ENCODE peak calls at places on chromosome 12, in six cellular contexts. Q, O, Y, U, N and I are unnamed samples.

GRCh38 chr12:49019435-49020317 is 1.1 kb upstream of the PRKAG1 start:
- DNase-seq in N (peak), U (no peak), O (peak), Q (peak), Y (no peak), I (no peak)

GRCh38 chr12:116818341-116818856 is 62.8 kb downstream of the HRK start:
- DNase-seq in U (no peak), Q (no peak), Y (no peak), N (no peak), O (peak), I (no peak)

GRCh38 chr12:123109319-123109772 is 41.5 kb downstream of the PITPNM2 start:
- DNase-seq in O (no peak), U (no peak), N (no peak), Y (no peak), Q (peak), I (no peak)

GRCh38 chr12:33795536-33795935 is 226.8 kb upstream of the ALG10 start:
- DNase-seq in N (no peak), U (no peak), O (no peak), Y (no peak), Q (peak), I (no peak)

GRCh38 chr12:116156614-116157013 is 120.9 kb downstream of the MED13L start:
- DNase-seq in U (no peak), N (no peak), Y (no peak), Q (no peak), O (no peak), I (no peak)

GRCh38 chr12:3002636-3003035 is 43.4 kb downstream of the TEAD4 start:
- DNase-seq in N (no peak), Q (no peak), Y (no peak), U (no peak), O (no peak), I (no peak)

GRCh38 chr12:58966939-58967338 is 46.6 kb upstream of the LRIG3 start:
- DNase-seq in Q (peak), U (no peak), N (no peak), Y (no peak), O (no peak), I (no peak)

GRCh38 chr12:59929091-59929490 is 333.3 kb downstream of the SLC16A7 start:
- DNase-seq in U (peak), Q (peak), O (no peak), N (no peak), Y (no peak), I (no peak)

GRCh38 chr12:106078358-106079025 is 60.3 kb downstream of the NUAK1 start:
- DNase-seq in Y (no peak), Q (peak), O (peak), U (no peak), N (no peak), I (peak)

GRCh38 chr12:72543777-72544467 is 271.8 kb downstream of the TRHDE start:
- DNase-seq in Y (no peak), Q (no peak), O (no peak), U (no peak), N (no peak), I (no peak)

GRCh38 chr12:7093892-7094291 is 1.6 kb upstream of the C1R start:
- DNase-seq in O (peak), Y (peak), Q (no peak), U (no peak), N (no peak), I (no peak)

GRCh38 chr12:92506460-92506859 is 196.3 kb upstream of the PLEKHG7 start:
- DNase-seq in N (no peak), Q (no peak), O (no peak), U (no peak), Y (no peak), I (no peak)

GRCh38 chr12:10025236-10025635 is 5.2 kb upstream of the CLEC9A start:
- DNase-seq in U (no peak), N (no peak), Y (no peak), Q (no peak), O (no peak), I (no peak)

GRCh38 chr12:122308811-122309210 is 42.5 kb upstream of the VPS33A start:
- DNase-seq in Q (peak), U (no peak), Y (no peak), N (no peak), O (no peak), I (no peak)

GRCh38 chr12:10968765-10969456 is 17.8 kb downstream of the TAS2R50 start:
- DNase-seq in N (no peak), O (peak), Y (peak), U (peak), Q (peak), I (peak)

GRCh38 chr12:47920913-47921312 is 16.1 kb upstream of the VDR start:
- DNase-seq in Y (no peak), U (no peak), O (no peak), Q (no peak), N (no peak), I (no peak)

GRCh38 chr12:82350161-82350560 is 8.0 kb downstream of the CCDC59 start:
- DNase-seq in N (no peak), O (no peak), Y (no peak), U (no peak), Q (no peak), I (no peak)

GRCh38 chr12:94150483-94151225 is 2.3 kb downstream of the PLXNC1 start:
- DNase-seq in Y (no peak), N (peak), O (no peak), U (no peak), Q (no peak), I (no peak)

GRCh38 chr12:127760996-127761395 is 506.0 kb upstream of the TMEM132C start:
- DNase-seq in U (no peak), Q (no peak), Y (no peak), O (no peak), N (no peak), I (no peak)

GRCh38 chr12:106956048-106956935 is 585 bp downstream of the TMEM263 start:
- DNase-seq in U (peak), Q (peak), N (peak), O (peak), Y (peak), I (peak)

GRCh38 chr12:14384783-14385638 is 19.5 kb downstream of the ATF7IP start:
- DNase-seq in Q (peak), N (peak), Y (no peak), U (peak), O (peak), I (peak)

GRCh38 chr12:49121047-49121696 is 10.0 kb downstream of the TUBA1B start:
- DNase-seq in U (peak), Q (peak), N (peak), Y (no peak), O (peak), I (no peak)

GRCh38 chr12:32091696-32092095 is 15.0 kb upstream of the BICD1 start:
- DNase-seq in O (no peak), Q (no peak), Y (no peak), U (no peak), N (no peak), I (no peak)

GRCh38 chr12:41745593-41745992 is 399.1 kb downstream of the GXYLT1 start:
- DNase-seq in O (no peak), U (no peak), N (no peak), Y (no peak), Q (no peak), I (no peak)

GRCh38 chr12:30153981-30154380 is 370.2 kb upstream of the TMTC1 start:
- DNase-seq in U (no peak), O (no peak), Y (no peak), Q (no peak), N (no peak), I (no peak)

GRCh38 chr12:93451423-93452158 is 9.8 kb upstream of the UBE2N start:
- DNase-seq in Y (no peak), Q (no peak), N (no peak), O (no peak), U (no peak), I (no peak)

GRCh38 chr12:97640826-97641225 is 178.2 kb downstream of the RMST start:
- DNase-seq in N (no peak), Y (no peak), Q (no peak), O (no peak), U (no peak), I (no peak)

GRCh38 chr12:5718680-5719079 is 226.4 kb downstream of the ANO2 start:
- DNase-seq in O (no peak), U (no peak), Q (no peak), N (no peak), Y (no peak), I (no peak)

GRCh38 chr12:91194500-91194899 is 11.9 kb upstream of the DCN start:
- DNase-seq in Y (no peak), Q (peak), U (no peak), O (no peak), N (no peak), I (no peak)

GRCh38 chr12:2894961-2895360 is 4.3 kb downstream of the TULP3 start:
- DNase-seq in U (no peak), Q (no peak), N (no peak), O (no peak), Y (no peak), I (no peak)

GRCh38 chr12:46661161-46661845 is 164.5 kb downstream of the SLC38A4 start:
- DNase-seq in N (peak), O (peak), Y (no peak), U (peak), Q (peak), I (peak)

GRCh38 chr12:26188132-26188531 is 7.2 kb upstream of the SSPN start:
- DNase-seq in O (no peak), Q (peak), Y (no peak), U (peak), N (no peak), I (peak)

GRCh38 chr12:24742378-24742777 is 206.5 kb downstream of the BCAT1 start:
- DNase-seq in O (peak), N (no peak), Y (no peak), Q (no peak), U (no peak), I (no peak)

GRCh38 chr12:38386238-38386985 is 69.8 kb downstream of the ALG10B start:
- DNase-seq in O (no peak), Q (no peak), Y (no peak), N (no peak), U (no peak), I (no peak)

GRCh38 chr12:86513206-86513605 is 257.0 kb upstream of the MGAT4C start:
- DNase-seq in U (peak), Q (no peak), N (no peak), Y (no peak), O (no peak), I (no peak)

GRCh38 chr12:41959271-41959670 is 185.4 kb downstream of the GXYLT1 start:
- DNase-seq in Y (no peak), Q (no peak), N (no peak), O (no peak), U (no peak), I (no peak)

GRCh38 chr12:76250256-76250655 is 98.0 kb downstream of the BBS10 start:
- DNase-seq in N (no peak), Q (no peak), Y (no peak), U (no peak), O (no peak), I (no peak)

GRCh38 chr12:54217774-54218221 is 29.0 kb upstream of the SMUG1 start:
- DNase-seq in N (peak), Q (no peak), U (no peak), O (no peak), Y (no peak), I (no peak)

GRCh38 chr12:53726342-53726741 is 910 bp downstream of the CALCOCO1 start:
- DNase-seq in Y (no peak), U (no peak), O (no peak), N (no peak), Q (no peak), I (no peak)

GRCh38 chr12:1616233-1617066 is 12.6 kb upstream of the WNT5B start:
- DNase-seq in N (no peak), U (no peak), O (no peak), Y (peak), Q (no peak), I (peak)

GRCh38 chr12:20477691-20478090 is 109.4 kb downstream of the PDE3A start:
- DNase-seq in U (no peak), Y (no peak), N (no peak), O (no peak), Q (no peak), I (no peak)

GRCh38 chr12:20474443-20474842 is 106.1 kb downstream of the PDE3A start:
- DNase-seq in Y (no peak), O (no peak), U (no peak), Q (no peak), N (no peak), I (peak)

GRCh38 chr12:20473133-20473532 is 104.8 kb downstream of the PDE3A start:
- DNase-seq in N (no peak), Q (no peak), O (no peak), Y (no peak), U (no peak), I (no peak)

GRCh38 chr12:20475542-20475941 is 107.2 kb downstream of the PDE3A start:
- DNase-seq in N (no peak), U (no peak), O (no peak), Y (no peak), Q (no peak), I (no peak)

GRCh38 chr12:20476551-20476950 is 108.2 kb downstream of the PDE3A start:
- DNase-seq in Y (no peak), Q (no peak), N (no peak), O (no peak), U (no peak), I (no peak)
- H3K4me3 ChIP-seq in Y (no peak), Q (no peak), N (no peak), O (no peak), U (no peak), I (no peak)

GRCh38 chr12:133080619-133081407 is at the start of gene ZNF140:
- DNase-seq in Y (peak), O (peak), Q (peak), U (peak), N (peak), I (peak)

GRCh38 chr12:133083345-133083744 is 2.6 kb downstream of the ZNF140 start:
- DNase-seq in Q (no peak), N (no peak), O (no peak), U (no peak), Y (no peak), I (no peak)

GRCh38 chr12:133080051-133080618 is 588 bp upstream of the ZNF140 start:
- DNase-seq in Y (peak), Q (peak), O (peak), U (peak), N (peak), I (peak)

GRCh38 chr12:133081408-133081806 is 684 bp downstream of the ZNF140 start:
- DNase-seq in Q (no peak), O (no peak), Y (no peak), N (peak), U (no peak), I (no peak)
- H3K4me3 ChIP-seq in Q (peak), O (peak), Y (peak), N (peak), U (peak), I (peak)

DNA sequence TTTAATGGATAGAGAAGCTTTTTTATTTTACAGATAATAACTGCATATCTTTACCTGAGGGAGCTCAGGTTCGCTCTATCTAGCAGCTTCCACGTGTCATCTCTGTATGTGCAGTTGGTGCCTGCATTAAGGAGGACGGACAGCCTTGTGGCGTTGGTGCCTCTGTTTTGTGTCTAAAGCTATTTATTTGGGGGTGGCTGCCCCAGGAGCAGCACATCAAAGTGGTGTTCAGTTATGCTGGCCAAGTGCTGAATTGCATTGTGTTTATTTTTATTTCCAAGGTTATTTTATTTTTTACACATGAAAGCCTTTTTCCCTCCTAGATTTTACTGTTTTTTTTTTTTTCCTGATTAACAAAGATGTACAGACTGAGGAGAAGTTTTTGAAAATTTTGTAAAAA is 59.7 kb downstream of the RASSF3 start:
- DNase-seq in O (no peak), Y (no peak), Q (no peak), N (no peak), U (no peak), I (no peak)
- H3K4me3 ChIP-seq in O (no peak), Y (no peak), Q (no peak), N (no peak), U (no peak), I (no peak)

GRCh38 chr12:131034631-131035267 is 81.0 kb downstream of the ADGRD1 start:
- DNase-seq in U (no peak), O (no peak), N (no peak), Q (no peak), Y (no peak), I (no peak)

GRCh38 chr12:131033886-131034482 is 80.3 kb downstream of the ADGRD1 start:
- DNase-seq in Q (no peak), N (no peak), U (no peak), Y (no peak), O (no peak), I (no peak)

GRCh38 chr12:131033486-131033885 is 79.8 kb downstream of the ADGRD1 start:
- DNase-seq in Q (no peak), U (no peak), Y (no peak), N (no peak), O (no peak), I (no peak)

GRCh38 chr12:131038159-131038558 is 84.5 kb downstream of the ADGRD1 start:
- DNase-seq in Q (no peak), N (no peak), O (no peak), U (no peak), Y (no peak), I (no peak)

GRCh38 chr12:131035268-131035681 is 81.6 kb downstream of the ADGRD1 start:
- DNase-seq in N (no peak), Y (no peak), U (no peak), Q (no peak), O (no peak), I (no peak)
- H3K4me3 ChIP-seq in N (no peak), Y (no peak), U (no peak), Q (no peak), O (no peak), I (no peak)

GRCh38 chr12:111768159-111768895 is 1.6 kb downstream of the ALDH2 start:
- DNase-seq in U (no peak), N (no peak), O (no peak), Y (no peak), Q (no peak), I (no peak)
- H3K4me3 ChIP-seq in U (no peak), N (peak), O (peak), Y (peak), Q (no peak), I (no peak)

DNA sequence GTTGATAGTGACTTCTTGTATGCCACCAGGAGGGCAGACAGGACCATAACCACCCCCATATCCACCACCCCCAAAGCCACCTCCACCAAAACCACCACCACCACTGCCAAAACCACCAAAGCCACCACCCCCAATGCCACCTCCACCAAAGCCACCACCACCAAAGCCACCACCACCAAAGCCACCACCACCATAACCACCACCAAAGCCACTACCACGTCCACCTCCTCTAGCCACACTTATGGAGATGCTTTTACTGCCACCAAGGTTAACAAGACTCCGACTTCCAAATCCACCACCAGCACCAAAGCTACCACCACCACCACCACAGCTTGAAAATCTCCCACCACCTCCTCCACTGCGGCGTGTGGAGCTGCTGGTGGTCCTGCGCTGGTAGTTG is 332 bp downstream of the KRT1 start:
- DNase-seq in O (no peak), U (no peak), N (no peak), Y (no peak), Q (no peak), I (no peak)
- H3K4me3 ChIP-seq in O (no peak), U (no peak), N (no peak), Y (peak), Q (no peak), I (no peak)

GRCh38 chr12:50839032-50839431 is 3.7 kb upstream of the TMPRSS12 start:
- DNase-seq in U (no peak), N (no peak), Y (no peak), O (no peak), Q (no peak), I (no peak)
- H3K4me3 ChIP-seq in U (no peak), N (no peak), Y (no peak), O (no peak), Q (no peak), I (no peak)